ENCODE peak calls at places on chromosomes 5 and 9, in ten cellular contexts. D, I, H, L, V, Z, O, N, J and X are unnamed samples.

GRCh38 chr5:113224605-113225065 is 210.2 kb downstream of the TSSK1B start:
- DNase-seq in J (no peak), Z (no peak), N (no peak), V (no peak), I (no peak), O (no peak), H (no peak), L (no peak), D (no peak), X (no peak)

GRCh38 chr5:119179857-119180641 is 109.2 kb downstream of the DMXL1 start:
- DNase-seq in V (peak; percentile 40), O (peak; percentile 14), D (no peak), Z (no peak), J (no peak), L (no peak), I (peak; percentile 5), H (no peak), N (peak; percentile 17), X (no peak)

GRCh38 chr5:5165541-5166002 is 25.4 kb downstream of the ADAMTS16 start:
- DNase-seq in H (no peak), I (peak; percentile 87), D (no peak), J (no peak), Z (no peak), V (peak; percentile 75), N (no peak), O (no peak), L (no peak), X (peak; percentile 2)

GRCh38 chr5:92177926-92178487 is 794.9 kb upstream of the ARRDC3 start:
- DNase-seq in O (no peak), V (no peak), I (no peak), H (no peak), J (no peak), N (no peak), L (no peak), D (no peak), Z (no peak), X (no peak)

GRCh38 chr5:115507682-115508081 is 36.9 kb downstream of the FEM1C start:
- DNase-seq in J (no peak), Z (no peak), H (no peak), D (no peak), O (no peak), V (no peak), I (peak; percentile 34), L (no peak), N (peak; percentile 44), X (peak; percentile 83)

GRCh38 chr5:137563646-137564474 is 64.7 kb upstream of the SPOCK1 start:
- DNase-seq in H (no peak), I (peak; percentile 98), L (no peak), D (no peak), J (no peak), O (peak; percentile 82), Z (peak; percentile 77), V (peak; percentile 78), N (peak; percentile 77), X (peak; percentile 81)

GRCh38 chr5:334903-335739 is 13.6 kb downstream of the AHRR start:
- DNase-seq in O (no peak), I (no peak), J (no peak), Z (peak; percentile 18), V (no peak), L (no peak), N (no peak), H (no peak), D (no peak), X (no peak)

GRCh38 chr9:96574931-96575351 is 44.7 kb downstream of the CDC14B start:
- DNase-seq in V (no peak), H (no peak), Z (no peak), I (no peak), O (no peak), L (no peak), N (no peak), D (no peak), J (no peak), X (no peak)

GRCh38 chr9:32344551-32345182 is 39.8 kb upstream of the ACO1 start:
- DNase-seq in N (peak; percentile 39), I (peak; percentile 29), O (no peak), J (no peak), Z (no peak), L (no peak), H (no peak), D (no peak), V (peak; percentile 37), X (no peak)

GRCh38 chr5:125190232-125191051 is 444.0 kb upstream of the ZNF608 start:
- DNase-seq in L (no peak), D (no peak), O (no peak), V (peak; percentile 20), H (no peak), Z (no peak), I (peak; percentile 34), J (no peak), N (no peak), X (peak; percentile 25)

GRCh38 chr5:122498163-122498562 is 186.1 kb downstream of the SNCAIP start:
- DNase-seq in V (no peak), J (no peak), L (no peak), D (no peak), H (no peak), N (no peak), O (no peak), I (no peak), Z (peak; percentile 34), X (no peak)

GRCh38 chr5:43041131-43041668 is 1.1 kb upstream of the ANXA2R start:
- DNase-seq in J (no peak), V (no peak), O (peak; percentile 71), N (no peak), D (no peak), Z (peak; percentile 42), H (peak; percentile 31), I (no peak), L (no peak), X (no peak)

GRCh38 chr9:4118666-4119065 is 181.2 kb downstream of the GLIS3 start:
- DNase-seq in V (no peak), J (no peak), H (no peak), N (peak; percentile 48), Z (no peak), D (no peak), L (no peak), O (no peak), I (no peak), X (no peak)

GRCh38 chr5:15752886-15753285 is 252.9 kb downstream of the FBXL7 start:
- DNase-seq in L (no peak), O (no peak), H (peak; percentile 41), J (no peak), D (no peak), Z (no peak), I (no peak), N (peak; percentile 66), V (no peak), X (no peak)